ENCODE peak calls at places on chromosomes 16 and 17, in seven cellular contexts. C is dorsolateral prefrontal cortex, R is SJSA1, T is OCI-LY7, F is colonic mucosa, Q is upper lobe of right lung, D is aorta. S is an unnamed sample.

GRCh38 chr17:19365499-19365817 is 2.9 kb upstream of the B9D1 start:
- DNase-seq in C (no peak), Q (peak; percentile 58), D (no peak), T (no peak), R (no peak), F (no peak), S (no peak)

GRCh38 chr17:82120148-82120547 is 22.1 kb upstream of the FASN start:
- DNase-seq in R (no peak), F (no peak), D (no peak), T (no peak), Q (no peak), C (no peak), S (no peak)

GRCh38 chr17:31596382-31597323 is 205.2 kb downstream of the RAB11FIP4 start:
- DNase-seq in R (peak; percentile 91), F (peak; percentile 20), T (peak; percentile 83), C (peak; percentile 56), D (peak; percentile 94), Q (peak; percentile 80), S (peak; percentile 94)

GRCh38 chr17:6532441-6532885 is 23.9 kb downstream of the PITPNM3 start:
- DNase-seq in Q (no peak), T (no peak), C (no peak), F (no peak), D (peak; percentile 38), R (no peak), S (no peak)

GRCh38 chr16:57278494-57278893 is 6.0 kb downstream of the PLLP start:
- DNase-seq in F (no peak), D (peak; percentile 16), C (no peak), T (no peak), Q (no peak), R (no peak), S (no peak)

GRCh38 chr16:87487361-87487924 is 5.4 kb downstream of the ZCCHC14 start:
- DNase-seq in C (peak; percentile 48), D (peak; percentile 78), F (peak; percentile 90), Q (peak; percentile 85), R (no peak), T (no peak), S (peak; percentile 86)

GRCh38 chr17:57295526-57296023 is 39.3 kb downstream of the MSI2 start:
- DNase-seq in D (no peak), T (no peak), F (no peak), C (no peak), R (peak; percentile 91), Q (no peak), S (no peak)

GRCh38 chr16:89498839-89499238 is 8.5 kb upstream of the ANKRD11 start:
- DNase-seq in C (no peak), F (no peak), Q (no peak), R (no peak), D (no peak), T (no peak), S (peak; percentile 82)

GRCh38 chr17:17484451-17484899 is 7.7 kb downstream of the MED9 start:
- DNase-seq in R (no peak), T (no peak), F (no peak), Q (peak; percentile 21), C (no peak), D (no peak), S (no peak)

GRCh38 chr16:73179671-73180370 is 131.9 kb upstream of the ZFHX3 start:
- DNase-seq in Q (no peak), F (no peak), C (no peak), T (no peak), R (no peak), D (no peak), S (no peak)

GRCh38 chr17:48246623-48247022 is 139.1 kb downstream of the SNX11 start:
- DNase-seq in C (no peak), F (no peak), Q (no peak), D (no peak), R (peak; percentile 60), T (no peak), S (no peak)

GRCh38 chr16:23374721-23375120 is 72.6 kb downstream of the SCNN1B start:
- DNase-seq in Q (peak; percentile 82), C (no peak), D (no peak), F (peak; percentile 72), R (no peak), T (no peak), S (no peak)

GRCh38 chr17:32671891-32672290 is 185.1 kb downstream of the CDK5R1 start:
- DNase-seq in F (peak; percentile 39), R (no peak), C (no peak), Q (no peak), T (no peak), D (peak; percentile 84), S (no peak)

GRCh38 chr17:34502426-34502825 is 77.0 kb upstream of the TMEM132E start:
- DNase-seq in T (no peak), Q (no peak), F (no peak), D (no peak), C (no peak), R (no peak), S (no peak)

GRCh38 chr17:28384281-28385036 is 13.0 kb downstream of the SARM1 start:
- DNase-seq in T (no peak), D (peak; percentile 81), Q (peak; percentile 92), C (peak; percentile 52), R (no peak), F (peak; percentile 84), S (peak; percentile 89)

GRCh38 chr16:11711662-11712061 is 31.0 kb downstream of the TXNDC11 start:
- DNase-seq in F (no peak), R (no peak), C (no peak), Q (no peak), D (no peak), T (no peak), S (no peak)

GRCh38 chr17:49021768-49022103 is 24.6 kb downstream of the IGF2BP1 start:
- DNase-seq in D (no peak), F (no peak), Q (no peak), R (no peak), C (no peak), T (no peak), S (no peak)

GRCh38 chr17:52159810-52160578 is 1.5 kb upstream of the CA10 start:
- DNase-seq in R (no peak), C (peak; percentile 30), Q (no peak), F (no peak), D (no peak), T (no peak), S (no peak)

GRCh38 chr17:34135841-34136240 is 119.2 kb upstream of the CCL2 start:
- DNase-seq in D (no peak), F (no peak), Q (no peak), R (no peak), C (no peak), T (no peak), S (no peak)

GRCh38 chr17:83071966-83072562 is 7.3 kb upstream of the METRNL start:
- DNase-seq in D (no peak), T (no peak), F (no peak), C (no peak), Q (no peak), R (no peak), S (no peak)

GRCh38 chr16:73732143-73732542 is 564.5 kb upstream of the PSMD7 start:
- DNase-seq in R (no peak), C (no peak), D (no peak), F (no peak), Q (no peak), T (no peak), S (no peak)

GRCh38 chr16:48511071-48511540 is 98.9 kb downstream of the N4BP1 start:
- DNase-seq in F (no peak), C (no peak), T (no peak), R (no peak), D (peak; percentile 55), Q (no peak), S (peak; percentile 49)

GRCh38 chr16:29994613-29995329 is 646 bp downstream of the HIRIP3 start:
- DNase-seq in T (no peak), C (peak; percentile 64), Q (peak; percentile 90), D (peak; percentile 86), F (peak; percentile 89), R (no peak), S (peak; percentile 73)

GRCh38 chr16:14485131-14485551 is 144.9 kb downstream of the PARN start:
- DNase-seq in F (no peak), T (no peak), R (no peak), D (no peak), Q (no peak), C (no peak), S (no peak)

GRCh38 chr17:31459716-31460115 is 68.2 kb downstream of the RAB11FIP4 start:
- DNase-seq in F (no peak), D (no peak), Q (no peak), R (no peak), T (no peak), C (no peak), S (no peak)

DNA sequence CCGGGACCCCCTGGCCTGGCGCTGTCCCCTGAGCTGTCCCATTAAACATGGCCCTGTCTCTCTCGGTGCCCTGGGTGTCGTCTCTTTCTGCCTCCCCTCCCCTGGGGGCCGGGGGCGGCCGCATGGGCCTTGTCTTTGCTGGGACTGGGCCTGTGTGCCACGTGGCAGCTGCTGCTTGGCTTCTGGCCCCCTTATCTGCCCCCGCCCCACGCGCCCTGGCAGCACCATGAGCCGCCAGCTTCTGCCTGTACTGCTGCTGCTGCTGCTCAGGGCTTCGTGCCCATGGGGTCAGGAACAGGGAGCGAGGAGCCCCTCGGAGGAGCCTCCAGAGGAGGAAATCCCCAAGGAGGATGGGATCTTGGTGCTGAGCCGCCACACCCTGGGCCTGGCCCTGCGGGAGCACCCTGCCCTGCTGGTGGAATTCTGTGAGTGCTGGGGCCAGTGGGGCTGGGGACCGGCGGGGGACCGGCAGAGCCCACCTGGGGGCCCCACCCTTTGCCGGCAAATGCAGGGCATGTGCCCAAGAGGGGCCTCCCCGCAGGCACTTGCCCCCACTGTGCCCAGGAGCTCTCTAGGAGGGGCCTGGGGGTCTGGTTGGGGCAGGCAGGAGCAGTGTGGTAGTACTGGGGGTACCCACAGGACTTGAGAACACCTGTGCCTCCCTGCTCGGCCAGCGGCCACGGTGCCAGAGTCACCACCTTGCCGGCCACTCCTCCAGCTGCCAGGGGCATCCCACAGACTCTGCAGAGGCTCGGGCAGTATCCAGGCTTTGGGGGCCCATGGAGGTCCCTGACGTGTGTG is at the start of gene PDIA2:
- DNase-seq in R (no peak), Q (no peak), C (no peak), D (no peak), F (no peak), T (no peak), S (no peak)
- H3K27ac ChIP-seq in R (no peak within 1 kb of the TSS), Q (no peak within 1 kb of the TSS), C (peak within 1 kb of the TSS; percentile 53), D (no peak within 1 kb of the TSS), F (no peak within 1 kb of the TSS), T (no peak within 1 kb of the TSS), S (no peak within 1 kb of the TSS)

DNA sequence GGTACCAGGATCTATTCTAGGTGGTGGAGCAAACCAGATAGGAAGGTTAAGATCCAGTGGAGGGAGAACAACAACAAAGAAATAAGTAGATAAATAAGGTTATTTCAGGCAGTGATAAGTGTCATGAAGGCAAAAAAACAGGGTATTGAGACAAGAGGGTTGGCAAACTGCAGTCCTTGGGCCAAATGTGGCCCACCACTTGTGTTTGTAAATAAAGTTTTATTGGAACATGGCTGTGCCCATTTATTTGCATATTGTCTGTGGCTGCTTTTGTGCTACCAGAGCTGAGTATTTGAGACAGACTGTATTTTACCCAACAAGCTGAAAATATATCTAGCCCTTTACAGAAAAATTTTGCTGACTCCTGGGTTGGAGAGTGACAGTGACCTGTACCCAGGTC is 361.3 kb downstream of the XYLT1 start:
- DNase-seq in T (no peak), R (no peak), C (no peak), Q (no peak), D (no peak), F (no peak), S (no peak)
- H3K4me3 ChIP-seq in T (no peak overlapping the region), R (no peak overlapping the region), C (no peak overlapping the region), Q (no peak overlapping the region), D (no peak overlapping the region), F (no peak overlapping the region), S (no peak overlapping the region)

GRCh38 chr17:602436-602835 is 112.2 kb downstream of the VPS53 start:
- DNase-seq in T (no peak), R (no peak), D (no peak), Q (no peak), C (no peak), F (no peak), S (no peak)
- H3K27ac ChIP-seq in T (no peak overlapping the region), R (no peak overlapping the region), D (no peak overlapping the region), Q (peak overlapping the region; percentile 13), C (no peak overlapping the region), F (peak overlapping the region; percentile 53), S (no peak overlapping the region)

GRCh38 chr17:38851434-38851833 is 2.1 kb downstream of the RPL23 start:
- DNase-seq in D (no peak), Q (no peak), F (no peak), T (no peak), C (no peak), R (no peak), S (no peak)
- H3K4me3 ChIP-seq in D (no peak overlapping the region), Q (peak overlapping the region; percentile 61), F (peak overlapping the region; percentile 72), T (peak overlapping the region; percentile 87), C (peak overlapping the region; percentile 75), R (peak overlapping the region; percentile 61), S (peak overlapping the region; percentile 97)

S was measured in kidney.